ENCODE peak calls at places on chromosome 12, in eight cellular contexts. G is stimulated activated CD8-positive, alpha-beta memory T cell treated with anti-CD3 and anti-CD28 coated beads, Interleukin-2, amount 100 ng/mL, for 48 hours; S is skeletal muscle cell; Y is neural progenitor cell; W is upper lobe of right lung; J is activated CD4-positive, alpha-beta T cell treated with anti-CD3 and anti-CD28 coated beads, Interleukin-2, amount 10 ng/mL, durations not matched to agents 7 days and 5 days; A is stromal cell of bone marrow; E is left cardiac atrium. F is an unnamed sample.
A peak's percentile ranks its signal among the peaks of the same experiment; 100 is the strongest.

GRCh38 chr12:75939016-75939642 is 92.4 kb downstream of the PHLDA1 start:
- DNase-seq in S (no peak), Y (no peak), E (no peak), A (no peak), W (no peak), J (no peak), G (no peak), F (no peak)

GRCh38 chr12:51846911-51847829 is 1.3 kb downstream of the FIGNL2 start:
- DNase-seq in A (no peak), J (peak; percentile 24), E (peak; percentile 63), W (peak; percentile 71), G (peak; percentile 34), Y (peak; percentile 94), S (no peak), F (no peak)

GRCh38 chr12:28998662-28999120 is 150.4 kb upstream of the FAR2 start:
- DNase-seq in E (no peak), G (no peak), S (peak; percentile 56), Y (peak; percentile 10), J (no peak), W (no peak), A (peak; percentile 49), F (peak; percentile 38)

GRCh38 chr12:94553875-94554274 is 94.2 kb upstream of the CEP83 start:
- DNase-seq in G (no peak), E (no peak), W (no peak), Y (no peak), A (no peak), J (no peak), S (no peak), F (no peak)

GRCh38 chr12:45601888-45602287 is 127.6 kb upstream of the ARID2 start:
- DNase-seq in E (no peak), J (no peak), G (no peak), S (no peak), A (no peak), Y (no peak), W (no peak), F (no peak)

GRCh38 chr12:117485984-117486839 is 124.8 kb upstream of the NOS1 start:
- DNase-seq in Y (no peak), E (no peak), J (no peak), G (no peak), W (no peak), S (no peak), A (no peak), F (peak; percentile 24)

GRCh38 chr12:52215587-52216031 is 17.4 kb upstream of the KRT7 start:
- DNase-seq in W (peak; percentile 68), S (no peak), J (no peak), A (no peak), Y (no peak), G (no peak), E (no peak), F (peak; percentile 75)

GRCh38 chr12:11543513-11544168 is 105.8 kb upstream of the ETV6 start:
- DNase-seq in Y (no peak), W (no peak), E (no peak), J (no peak), A (no peak), S (no peak), G (no peak), F (no peak)

GRCh38 chr12:27434673-27435565 is 11.6 kb upstream of the SMCO2 start:
- DNase-seq in S (no peak), E (no peak), W (no peak), G (peak; percentile 2), A (no peak), J (peak; percentile 16), Y (peak; percentile 17), F (no peak)

GRCh38 chr12:104494137-104494815 is 37.5 kb downstream of the CHST11 start:
- DNase-seq in Y (no peak), A (peak; percentile 59), G (peak; percentile 59), S (peak; percentile 15), W (no peak), J (peak; percentile 48), E (no peak), F (no peak)

GRCh38 chr12:98058838-98059237 is 456.6 kb upstream of the TMPO start:
- DNase-seq in Y (peak; percentile 52), G (no peak), E (no peak), S (no peak), W (no peak), A (no peak), J (no peak), F (peak; percentile 0)

GRCh38 chr12:47770086-47770726 is 2.8 kb upstream of the SLC48A1 start:
- DNase-seq in Y (no peak), E (no peak), A (peak; percentile 45), J (no peak), W (no peak), S (no peak), G (no peak), F (no peak)

GRCh38 chr12:109523071-109523470 is 45.6 kb downstream of the UBE3B start:
- DNase-seq in Y (no peak), G (no peak), W (no peak), J (no peak), E (peak; percentile 77), A (no peak), S (no peak), F (no peak)

GRCh38 chr12:54030889-54031860 is 1.7 kb upstream of the HOXC5 start:
- DNase-seq in G (no peak), E (no peak), W (peak; percentile 58), Y (peak; percentile 70), S (peak; percentile 84), A (no peak), J (no peak), F (peak; percentile 5)

GRCh38 chr12:66335746-66336145 is 33.5 kb downstream of the HELB start:
- DNase-seq in G (no peak), J (no peak), W (no peak), E (no peak), Y (no peak), A (no peak), S (no peak), F (no peak)

GRCh38 chr12:107661830-107662229 is 23.8 kb upstream of the PWP1 start:
- DNase-seq in S (no peak), G (no peak), W (no peak), E (no peak), J (no peak), A (no peak), Y (no peak), F (no peak)

GRCh38 chr12:32159925-32160324 is 53.3 kb downstream of the BICD1 start:
- DNase-seq in G (no peak), A (peak; percentile 35), E (no peak), S (peak; percentile 31), Y (no peak), W (no peak), J (no peak), F (peak; percentile 74)

GRCh38 chr12:46209914-46210834 is 58.7 kb downstream of the SLC38A1 start:
- DNase-seq in J (peak; percentile 41), A (no peak), G (no peak), Y (no peak), S (peak; percentile 53), W (peak; percentile 84), E (peak; percentile 35), F (peak; percentile 25)

GRCh38 chr12:119666900-119667576 is 895 bp upstream of the PRKAB1 start:
- DNase-seq in Y (no peak), J (no peak), W (no peak), E (no peak), G (no peak), S (no peak), A (no peak), F (no peak)

GRCh38 chr12:103742349-103742784 is 98.7 kb downstream of the NT5DC3 start:
- DNase-seq in G (no peak), A (no peak), Y (no peak), W (no peak), S (no peak), E (no peak), J (no peak), F (peak; percentile 10)

GRCh38 chr12:81208193-81208946 is 130.5 kb downstream of the ACSS3 start:
- DNase-seq in S (peak; percentile 37), J (no peak), E (no peak), W (no peak), A (peak; percentile 31), G (no peak), Y (peak; percentile 47), F (no peak)

GRCh38 chr12:68978678-68979077 is 45.7 kb upstream of the CPM start:
- DNase-seq in A (no peak), W (no peak), J (no peak), S (no peak), Y (no peak), E (no peak), G (no peak), F (no peak)

GRCh38 chr12:108704527-108704926 is 26.8 kb downstream of the CORO1C start:
- DNase-seq in G (no peak), E (no peak), A (no peak), S (no peak), W (no peak), J (no peak), Y (no peak), F (no peak)

F was measured in astrocyte.